ENCODE peak calls at places on chromosomes 12 and 14, in four cellular contexts. K is tibial nerve, U is breast epithelium, A is fibroblast of lung. Q is an unnamed sample.

GRCh38 chr14:52447236-52447635 is 105.1 kb downstream of the TXNDC16 start:
- DNase-seq in U (no peak), A (no peak), K (no peak), Q (no peak)

GRCh38 chr12:108461071-108461670 is 53.9 kb upstream of the FICD start:
- DNase-seq in K (no peak), A (no peak), U (no peak), Q (no peak)

GRCh38 chr14:28911521-28911920 is 144.9 kb downstream of the FOXG1 start:
- DNase-seq in A (no peak), K (no peak), U (no peak), Q (no peak)

GRCh38 chr12:68934392-68934791 is 1.4 kb upstream of the CPM start:
- DNase-seq in U (no peak), A (no peak), K (no peak), Q (no peak)

GRCh38 chr12:105212431-105212830 is 23.5 kb downstream of the APPL2 start:
- DNase-seq in A (peak; percentile 86), U (no peak), K (no peak), Q (no peak)

GRCh38 chr12:18882690-18883089 is 144.8 kb downstream of the CAPZA3 start:
- DNase-seq in U (no peak), K (no peak), A (no peak), Q (no peak)

GRCh38 chr12:70049596-70050360 is 193.5 kb upstream of the CNOT2 start:
- DNase-seq in U (no peak), A (no peak), K (no peak), Q (no peak)

GRCh38 chr14:60637490-60638452 is 11.5 kb downstream of the SIX1 start:
- DNase-seq in A (peak; percentile 51), U (no peak), K (no peak), Q (no peak)

GRCh38 chr14:61179776-61180398 is 101.3 kb downstream of the TMEM30B start:
- DNase-seq in K (no peak), U (no peak), A (peak; percentile 67), Q (no peak)

GRCh38 chr14:85607571-85608219 is 77.8 kb downstream of the FLRT2 start:
- DNase-seq in U (no peak), A (peak; percentile 90), K (no peak), Q (no peak)

GRCh38 chr12:114933428-114934160 is 249.6 kb upstream of the TBX3 start:
- DNase-seq in U (no peak), K (no peak), A (peak; percentile 92), Q (no peak)

GRCh38 chr12:99386907-99387306 is 260.6 kb upstream of the GARIN6 start:
- DNase-seq in K (no peak), U (no peak), A (peak; percentile 41), Q (no peak)

GRCh38 chr12:98574110-98574509 is 19.4 kb upstream of the SLC25A3 start:
- DNase-seq in A (no peak), U (no peak), K (no peak), Q (no peak)

GRCh38 chr14:75156901-75157300 is 19.5 kb downstream of the TMED10 start:
- DNase-seq in K (no peak), A (peak; percentile 56), U (no peak), Q (no peak)

GRCh38 chr12:95997911-95998510 is 1.9 kb upstream of the HAL start:
- DNase-seq in A (peak; percentile 3), U (no peak), K (no peak), Q (no peak)

GRCh38 chr12:133227281-133227852 is 8.3 kb downstream of the ANHX start:
- DNase-seq in A (no peak), K (no peak), U (no peak), Q (no peak)

GRCh38 chr12:75666980-75667359 is 155.6 kb upstream of the KRR1 start:
- DNase-seq in U (no peak), A (peak; percentile 92), K (no peak), Q (no peak)

GRCh38 chr14:52950410-52950897 is 396 bp downstream of the FERMT2 start:
- DNase-seq in A (no peak), U (peak; percentile 61), K (no peak), Q (peak; percentile 69)

GRCh38 chr12:120421701-120422100 is 16.2 kb upstream of the COX6A1 start:
- DNase-seq in K (no peak), A (no peak), U (no peak), Q (no peak)

GRCh38 chr12:25311501-25311900 is 60.8 kb upstream of the KRAS start:
- DNase-seq in K (no peak), U (no peak), A (peak; percentile 31), Q (no peak)

GRCh38 chr14:73295198-73295796 is 58.0 kb downstream of the PAPLN start:
- DNase-seq in U (no peak), A (peak; percentile 20), K (no peak), Q (no peak)

GRCh38 chr14:91300957-91301356 is 56.5 kb upstream of the GPR68 start:
- DNase-seq in U (no peak), A (peak; percentile 45), K (no peak), Q (no peak)

GRCh38 chr14:105047283-105048016 is 17.8 kb downstream of the GPR132 start:
- DNase-seq in A (no peak), U (no peak), K (no peak), Q (no peak)

GRCh38 chr14:59425322-59425945 is 39.7 kb downstream of the GPR135 start:
- DNase-seq in U (no peak), A (peak; percentile 23), K (no peak), Q (no peak)

GRCh38 chr12:61750604-61751003 is 509.6 kb upstream of the USP15 start:
- DNase-seq in A (no peak), U (no peak), K (no peak), Q (no peak)

GRCh38 chr14:27485193-27485592 is 887.4 kb upstream of the NOVA1 start:
- DNase-seq in K (no peak), A (no peak), U (no peak), Q (no peak)

GRCh38 chr12:117084405-117085317 is 14.6 kb downstream of the TESC start:
- DNase-seq in A (no peak), K (no peak), U (peak; percentile 34), Q (no peak)

GRCh38 chr14:71175491-71175890 is 268.2 kb downstream of the PCNX1 start:
- DNase-seq in A (no peak), K (no peak), U (peak; percentile 59), Q (no peak)

GRCh38 chr12:9751204-9752144 is 9.2 kb downstream of the CD69 start:
- DNase-seq in A (peak; percentile 15), U (no peak), K (no peak), Q (no peak)

GRCh38 chr12:6635856-6636521 is at the start of gene LPAR5:
- DNase-seq in A (peak; percentile 55), K (no peak), U (no peak), Q (no peak)

GRCh38 chr12:104180389-104180788 is 35.2 kb upstream of the TXNRD1 start:
- DNase-seq in K (no peak), U (no peak), A (no peak), Q (no peak)

DNA sequence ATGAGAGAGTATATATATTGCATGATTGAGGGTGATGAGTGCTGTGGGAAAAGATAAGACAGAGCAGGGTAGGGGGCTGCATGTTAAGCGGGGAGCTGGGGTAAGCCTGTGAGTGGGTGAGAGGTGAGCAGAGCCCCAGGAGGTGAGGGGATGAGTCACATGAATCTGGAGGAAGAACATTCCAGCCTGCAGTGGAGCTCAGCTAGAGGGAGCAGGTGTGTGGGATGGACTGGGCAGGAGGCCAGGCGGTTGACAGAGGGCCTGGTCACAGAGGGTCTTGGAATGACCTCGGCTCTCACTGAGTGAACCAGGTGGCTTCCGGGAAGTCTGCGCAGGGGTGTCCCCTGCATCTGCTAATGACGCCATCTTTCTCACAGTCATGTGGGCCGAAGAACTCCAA is 44.4 kb downstream of the GIT2 start:
- DNase-seq in A (peak; percentile 96), U (no peak), K (no peak), Q (peak; percentile 58)
- TF ChIP-seq CTCF in A (no peak), U (no peak), K (no peak), Q (no peak)

DNA sequence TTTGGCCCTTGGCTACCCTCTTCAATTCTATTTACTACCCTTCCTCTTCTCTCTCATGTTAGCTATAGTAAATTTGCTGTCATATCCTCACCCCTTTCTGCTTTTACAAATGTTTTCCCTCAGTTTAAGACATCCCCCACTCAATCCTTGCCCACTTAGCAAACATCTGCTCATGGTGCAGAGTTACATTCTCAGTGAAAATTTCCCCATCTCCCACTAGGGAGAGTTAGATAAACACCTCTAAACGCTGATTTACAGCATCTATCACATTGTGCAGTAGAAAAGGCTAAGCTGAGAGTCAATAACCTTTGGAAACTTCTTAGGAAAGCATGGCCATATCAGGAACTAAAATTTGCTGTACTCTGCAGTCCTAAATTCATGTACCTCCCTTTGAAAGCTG is 69.0 kb downstream of the DENND5B start:
- DNase-seq in A (no peak), U (no peak), K (no peak), Q (no peak)
- H3K27ac ChIP-seq in A (no peak overlapping the region), U (no peak overlapping the region), K (no peak overlapping the region), Q (no peak overlapping the region)

GRCh38 chr12:851343-851742 is 98.2 kb downstream of the RAD52 start:
- DNase-seq in A (peak; percentile 67), K (no peak), U (no peak), Q (no peak)
- H3K4me3 ChIP-seq in A (no peak overlapping the region), K (no peak overlapping the region), U (no peak overlapping the region), Q (no peak overlapping the region)

GRCh38 chr12:7667025-7667575 is 1.4 kb upstream of the APOBEC1 start:
- DNase-seq in U (no peak), K (no peak), A (no peak), Q (no peak)
- TF ChIP-seq CTCF in U (no peak), K (no peak), A (no peak), Q (no peak)

GRCh38 chr12:52977195-52977594 is 28.3 kb downstream of the KRT18 start:
- DNase-seq in A (no peak), U (no peak), K (no peak), Q (no peak)

GRCh38 chr12:52975204-52975603 is 26.3 kb downstream of the KRT18 start:
- DNase-seq in K (no peak), A (peak; percentile 53), U (no peak), Q (no peak)

GRCh38 chr12:52975820-52976573 is 27.1 kb downstream of the KRT18 start:
- DNase-seq in K (no peak), U (no peak), A (no peak), Q (no peak)

GRCh38 chr12:52980096-52980694 is 26.1 kb upstream of the EIF4B start:
- DNase-seq in A (no peak), K (no peak), U (no peak), Q (no peak)

GRCh38 chr12:52976574-52977071 is 27.7 kb downstream of the KRT18 start:
- DNase-seq in U (no peak), A (peak; percentile 79), K (no peak), Q (no peak)
- H3K27ac ChIP-seq in U (no peak overlapping the region), A (no peak overlapping the region), K (no peak overlapping the region), Q (no peak overlapping the region)

GRCh38 chr14:93017341-93017797 is 94.4 kb downstream of the CHGA start:
- DNase-seq in U (no peak), A (no peak), K (peak; percentile 74), Q (no peak)
- H3K4me3 ChIP-seq in U (no peak overlapping the region), A (no peak overlapping the region), K (no peak overlapping the region), Q (no peak overlapping the region)

Q was measured in dorsolateral prefrontal cortex.